ENCODE peak calls at places on chromosomes 3 and 15, in nine cellular contexts. P is ovary, J is H1, A is sigmoid colon, T is transverse colon, O is tibial nerve, N is A549, Y is K562, V is HepG2. R is an unnamed sample. For H3K4me1, the result is how much of the 10 kb centered on the place peaks cover.

GRCh38 chr3:133608405-133608804 is 34.9 kb downstream of the CDV3 start:
- DNase-seq in P (no peak), J (no peak), A (no peak), T (no peak), O (no peak), N (no peak), Y (no peak), V (no peak), R (no peak)

GRCh38 chr3:156180077-156180476 is 59.7 kb downstream of the KCNAB1 start:
- DNase-seq in P (no peak), J (no peak), A (no peak), T (no peak), O (no peak), N (no peak), Y (no peak), V (no peak), R (no peak)

GRCh38 chr3:116969646-116970045 is 260.1 kb downstream of the TUSC7 start:
- DNase-seq in P (no peak), J (no peak), A (no peak), T (no peak), O (no peak), N (no peak), Y (no peak), V (no peak), R (no peak)

GRCh38 chr15:38554354-38554753 is 10.3 kb downstream of the RASGRP1 start:
- DNase-seq in P (no peak), J (no peak), A (no peak), T (no peak), O (no peak), N (no peak), Y (no peak), V (no peak), R (no peak)

GRCh38 chr3:157618075-157618760 is 115.0 kb upstream of the VEPH1 start:
- DNase-seq in P (no peak), J (no peak), A (no peak), T (no peak), O (no peak), N (peak), Y (peak), V (peak), R (no peak)

GRCh38 chr3:194508486-194509449 is 22.0 kb upstream of the ATP13A3 start:
- DNase-seq in P (no peak), J (no peak), A (no peak), T (no peak), O (no peak), N (no peak), Y (no peak), V (no peak), R (no peak)

GRCh38 chr15:33111051-33111451 is 83.5 kb downstream of the FMN1 start:
- DNase-seq in P (no peak), J (no peak), A (no peak), T (no peak), O (no peak), N (no peak), Y (no peak), V (no peak), R (no peak)

GRCh38 chr15:41942886-41943285 is 29.5 kb downstream of the EHD4 start:
- DNase-seq in P (no peak), J (no peak), A (no peak), T (no peak), O (no peak), N (no peak), Y (no peak), V (no peak), R (peak)

GRCh38 chr3:165056510-165056909 is 21.8 kb downstream of the SI start:
- DNase-seq in P (no peak), J (no peak), A (no peak), T (no peak), O (no peak), N (no peak), Y (no peak), V (no peak), R (no peak)

GRCh38 chr3:154886437-154886836 is 193.7 kb upstream of the MME start:
- DNase-seq in P (no peak), J (no peak), A (no peak), T (no peak), O (no peak), N (no peak), Y (no peak), V (no peak), R (no peak)

GRCh38 chr3:142467738-142468137 is 19.9 kb upstream of the XRN1 start:
- DNase-seq in P (no peak), J (no peak), A (no peak), T (no peak), O (no peak), N (no peak), Y (no peak), V (no peak), R (no peak)
- H3K4me1 ChIP-seq in P (under half), J (under half), A (under half), T (under half), O (under half), N (under half), Y (under half), V (under half), R (under half)

GRCh38 chr3:44114142-44114541 is 127.5 kb upstream of the TOPAZ1 start:
- DNase-seq in P (no peak), J (peak), A (no peak), T (peak), O (no peak), N (peak), Y (peak), V (peak), R (no peak)

GRCh38 chr3:44120721-44121582 is 120.7 kb upstream of the TOPAZ1 start:
- DNase-seq in P (no peak), J (no peak), A (no peak), T (no peak), O (no peak), N (no peak), Y (no peak), V (no peak), R (no peak)

GRCh38 chr3:44117736-44118135 is 124.0 kb upstream of the TOPAZ1 start:
- DNase-seq in P (no peak), J (no peak), A (no peak), T (no peak), O (no peak), N (no peak), Y (no peak), V (no peak), R (no peak)

GRCh38 chr3:44111482-44111881 is 130.2 kb upstream of the TOPAZ1 start:
- DNase-seq in P (no peak), J (no peak), A (no peak), T (no peak), O (no peak), N (no peak), Y (no peak), V (no peak), R (no peak)

DNA sequence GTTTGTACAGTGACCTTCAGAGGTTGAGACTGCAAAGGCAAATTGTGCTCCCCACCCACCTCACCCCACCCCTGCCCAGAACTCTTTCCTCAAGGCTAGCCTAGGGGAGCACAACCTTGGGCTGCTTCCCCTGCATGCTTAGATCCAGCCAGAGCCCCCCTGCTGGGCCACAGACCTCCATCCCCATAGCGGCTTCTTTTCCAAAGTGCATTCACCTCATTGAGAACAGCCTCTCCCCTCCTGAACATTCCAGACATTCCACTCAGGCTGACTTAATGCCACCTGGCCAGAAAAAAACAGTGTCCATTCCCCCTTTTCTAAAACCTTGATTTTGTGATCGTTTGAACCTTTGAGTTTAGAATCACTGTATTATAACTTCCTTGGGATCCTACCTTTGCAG is 124.4 kb upstream of the TOPAZ1 start:
- DNase-seq in P (no peak), J (no peak), A (no peak), T (no peak), O (no peak), N (no peak), Y (no peak), V (no peak), R (no peak)
- TF ChIP-seq EP300 in P (no peak), J (no peak), A (no peak), T (no peak), O (no peak), N (no peak), Y (no peak), V (no peak), R (no peak)

GRCh38 chr15:71754660-71755059 is 55.7 kb upstream of the NR2E3 start:
- DNase-seq in P (no peak), J (no peak), A (no peak), T (no peak), O (no peak), N (no peak), Y (no peak), V (no peak), R (no peak)

GRCh38 chr15:71753346-71753745 is 57.0 kb upstream of the NR2E3 start:
- DNase-seq in P (no peak), J (no peak), A (peak), T (no peak), O (no peak), N (peak), Y (no peak), V (no peak), R (no peak)

GRCh38 chr15:71752085-71752484 is 58.3 kb upstream of the NR2E3 start:
- DNase-seq in P (no peak), J (no peak), A (no peak), T (no peak), O (no peak), N (no peak), Y (no peak), V (no peak), R (no peak)

GRCh38 chr15:71755092-71755491 is 55.3 kb upstream of the NR2E3 start:
- DNase-seq in P (no peak), J (no peak), A (no peak), T (no peak), O (no peak), N (no peak), Y (no peak), V (no peak), R (no peak)

GRCh38 chr15:71752604-71753289 is 57.6 kb upstream of the NR2E3 start:
- DNase-seq in P (no peak), J (no peak), A (no peak), T (peak), O (no peak), N (peak), Y (no peak), V (peak), R (no peak)
- H3K27ac ChIP-seq in P (no peak), J (no peak), A (no peak), T (peak), O (peak), N (peak), Y (no peak), V (no peak), R (no peak)

GRCh38 chr3:129654126-129654525 is 47.6 kb upstream of the PLXND1 start:
- DNase-seq in P (no peak), J (no peak), A (no peak), T (no peak), O (no peak), N (no peak), Y (no peak), V (no peak), R (no peak)
- H3K4me1 ChIP-seq in P (under half), J (under half), A (under half), T (under half), O (under half), N (half or more), Y (under half), V (half or more), R (under half)

DNA sequence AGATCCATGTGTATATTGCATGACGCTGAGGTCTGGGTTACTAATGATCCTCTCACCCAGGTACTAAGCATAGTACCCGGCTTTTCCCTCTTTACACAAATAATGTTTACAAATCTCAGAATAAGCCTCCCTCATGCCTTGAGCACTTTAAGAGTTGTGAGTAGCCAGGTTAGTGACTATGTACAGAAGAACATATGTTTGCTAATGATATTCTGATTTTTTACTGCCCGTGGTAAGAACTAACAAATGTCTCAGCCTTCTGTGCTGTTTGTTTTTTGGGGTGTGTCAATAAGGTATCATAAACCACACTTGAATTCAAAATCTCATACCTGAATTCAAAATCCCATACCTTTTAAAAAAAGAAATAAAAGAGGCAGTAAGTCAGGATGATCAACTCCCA is 59.5 kb downstream of the ABCC5 start:
- DNase-seq in P (no peak), J (no peak), A (no peak), T (no peak), O (no peak), N (no peak), Y (no peak), V (no peak), R (no peak)
- TF ChIP-seq EP300 in P (no peak), J (no peak), A (no peak), T (no peak), O (no peak), N (no peak), Y (no peak), V (no peak), R (no peak)

GRCh38 chr15:57611938-57612337 is 20.2 kb downstream of the MYZAP start:
- DNase-seq in P (no peak), J (no peak), A (peak), T (peak), O (no peak), N (peak), Y (no peak), V (peak), R (no peak)
- H3K27ac ChIP-seq in P (no peak), J (no peak), A (peak), T (peak), O (no peak), N (no peak), Y (no peak), V (no peak), R (peak)

GRCh38 chr3:51391075-51391565 is at the start of gene RBM15B:
- DNase-seq in P (peak), J (peak), A (peak), T (peak), O (peak), N (peak), Y (peak), V (peak), R (peak)
- H3K4me1 ChIP-seq in P (under half), J (under half), A (half or more), T (half or more), O (under half), N (under half), Y (under half), V (half or more), R (half or more)

GRCh38 chr15:50830477-50831354 is 65.2 kb upstream of the SPPL2A start:
- DNase-seq in P (no peak), J (no peak), A (no peak), T (no peak), O (no peak), N (no peak), Y (no peak), V (no peak), R (no peak)
- TF ChIP-seq EP300 in P (no peak), J (no peak), A (no peak), T (no peak), O (no peak), N (no peak), Y (no peak), V (no peak), R (no peak)